ENCODE peak calls at places on chromosomes 1 and 21, in six cellular contexts. One of them, this sample, is unnamed. For H3K36me3, the result is how much of the 10 kb centered on the place peaks cover.

GRCh38 chr1:108639899-108640560 is 20.9 kb downstream of the HENMT1 start:
- DNase-seq in fibroblast of lung: no peak
- DNase-seq in keratinocyte: no peak
- DNase-seq in A673: no peak
- DNase-seq in PC-3: no peak
- DNase-seq in neural progenitor cell: no peak
- DNase-seq in this sample: no peak

GRCh38 chr1:89757532-89757931 is 63.3 kb upstream of the LRRC8D start:
- DNase-seq in fibroblast of lung: peak
- DNase-seq in keratinocyte: no peak
- DNase-seq in A673: peak
- DNase-seq in PC-3: no peak
- DNase-seq in neural progenitor cell: no peak
- DNase-seq in this sample: no peak

GRCh38 chr1:46801323-46802055 is 2.6 kb downstream of the CYP4B1 start:
- DNase-seq in fibroblast of lung: no peak
- DNase-seq in keratinocyte: no peak
- DNase-seq in A673: no peak
- DNase-seq in PC-3: no peak
- DNase-seq in neural progenitor cell: no peak
- DNase-seq in this sample: no peak

GRCh38 chr1:173042806-173043205 is 7.9 kb downstream of the TNFSF18 start:
- DNase-seq in fibroblast of lung: no peak
- DNase-seq in keratinocyte: no peak
- DNase-seq in A673: no peak
- DNase-seq in PC-3: peak
- DNase-seq in neural progenitor cell: no peak
- DNase-seq in this sample: no peak

GRCh38 chr21:27721675-27722074 is 754.8 kb upstream of the ADAMTS5 start:
- DNase-seq in fibroblast of lung: no peak
- DNase-seq in keratinocyte: no peak
- DNase-seq in A673: no peak
- DNase-seq in PC-3: no peak
- DNase-seq in neural progenitor cell: no peak
- DNase-seq in this sample: no peak

GRCh38 chr1:204791453-204792366 is 79.0 kb upstream of the NFASC start:
- DNase-seq in fibroblast of lung: peak
- DNase-seq in keratinocyte: no peak
- DNase-seq in A673: peak
- DNase-seq in PC-3: peak
- DNase-seq in neural progenitor cell: peak
- DNase-seq in this sample: peak

GRCh38 chr1:228083871-228084278 is 1.4 kb downstream of the ARF1 start:
- DNase-seq in fibroblast of lung: peak
- DNase-seq in keratinocyte: no peak
- DNase-seq in A673: no peak
- DNase-seq in PC-3: peak
- DNase-seq in neural progenitor cell: peak
- DNase-seq in this sample: no peak

GRCh38 chr1:92486251-92487077 is at the start of gene GFI1:
- DNase-seq in fibroblast of lung: peak
- DNase-seq in keratinocyte: no peak
- DNase-seq in A673: peak
- DNase-seq in PC-3: no peak
- DNase-seq in neural progenitor cell: peak
- DNase-seq in this sample: no peak

GRCh38 chr1:23441446-23442148 is 17.0 kb upstream of the TCEA3 start:
- DNase-seq in fibroblast of lung: no peak
- DNase-seq in keratinocyte: no peak
- DNase-seq in A673: no peak
- DNase-seq in PC-3: no peak
- DNase-seq in neural progenitor cell: no peak
- DNase-seq in this sample: no peak
- H3K36me3 ChIP-seq in fibroblast of lung: under half
- H3K36me3 ChIP-seq in keratinocyte: under half
- H3K36me3 ChIP-seq in A673: under half
- H3K36me3 ChIP-seq in PC-3: under half
- H3K36me3 ChIP-seq in neural progenitor cell: under half
- H3K36me3 ChIP-seq in this sample: under half

GRCh38 chr1:111420377-111420776 is 7.2 kb downstream of the OVGP1 start:
- DNase-seq in fibroblast of lung: no peak
- DNase-seq in keratinocyte: no peak
- DNase-seq in A673: no peak
- DNase-seq in PC-3: no peak
- DNase-seq in neural progenitor cell: no peak
- DNase-seq in this sample: no peak
- TF ChIP-seq EZH2 in fibroblast of lung: no peak
- TF ChIP-seq EZH2 in keratinocyte: no peak
- TF ChIP-seq EZH2 in A673: no peak
- TF ChIP-seq EZH2 in PC-3: no peak
- TF ChIP-seq EZH2 in neural progenitor cell: no peak
- TF ChIP-seq EZH2 in this sample: no peak

GRCh38 chr1:116390195-116390594 is 17.2 kb downstream of the ATP1A1 start:
- DNase-seq in fibroblast of lung: no peak
- DNase-seq in keratinocyte: no peak
- DNase-seq in A673: no peak
- DNase-seq in PC-3: no peak
- DNase-seq in neural progenitor cell: no peak
- DNase-seq in this sample: no peak
- H3K36me3 ChIP-seq in fibroblast of lung: under half
- H3K36me3 ChIP-seq in keratinocyte: under half
- H3K36me3 ChIP-seq in A673: half or more
- H3K36me3 ChIP-seq in PC-3: half or more
- H3K36me3 ChIP-seq in neural progenitor cell: under half
- H3K36me3 ChIP-seq in this sample: half or more

DNA sequence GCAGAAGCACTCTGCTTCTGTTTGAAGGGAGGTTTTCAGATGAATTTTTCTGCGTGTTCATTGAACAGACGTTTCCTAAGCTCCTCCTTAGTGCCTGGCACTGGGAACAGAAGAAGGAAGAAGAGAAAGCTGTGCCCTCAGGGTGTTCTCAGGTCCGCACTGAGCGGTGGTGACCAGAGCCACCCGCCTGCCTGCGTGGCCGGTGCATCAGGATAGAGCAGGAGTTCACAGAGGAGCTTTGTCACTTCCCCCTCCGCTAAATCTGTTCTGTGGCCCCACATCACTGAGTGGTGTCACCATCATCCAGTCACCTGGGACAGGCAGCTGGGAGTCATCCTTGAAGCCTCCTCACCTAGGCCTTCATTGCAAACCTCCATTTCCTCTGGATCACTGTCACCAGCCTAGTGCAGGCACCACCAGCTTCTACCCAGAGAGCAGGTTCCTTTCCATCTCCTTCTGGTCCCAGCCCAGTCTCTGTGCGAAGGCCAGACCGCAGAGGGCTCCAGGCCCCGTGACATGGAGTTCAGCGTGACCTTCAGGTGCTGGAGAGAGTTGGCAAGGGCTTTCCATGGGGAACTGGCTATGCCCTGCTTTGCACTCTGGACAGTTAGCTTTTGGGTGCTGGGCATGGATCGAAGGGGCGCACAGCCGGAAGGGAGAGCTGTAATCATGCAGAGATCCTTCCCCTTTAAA is 21.7 kb downstream of the PARK7 start:
- DNase-seq in fibroblast of lung: no peak
- DNase-seq in keratinocyte: no peak
- DNase-seq in A673: no peak
- DNase-seq in PC-3: no peak
- DNase-seq in neural progenitor cell: no peak
- DNase-seq in this sample: no peak
- TF ChIP-seq EZH2 in fibroblast of lung: no peak
- TF ChIP-seq EZH2 in keratinocyte: no peak
- TF ChIP-seq EZH2 in A673: no peak
- TF ChIP-seq EZH2 in PC-3: no peak
- TF ChIP-seq EZH2 in neural progenitor cell: no peak
- TF ChIP-seq EZH2 in this sample: no peak

DNA sequence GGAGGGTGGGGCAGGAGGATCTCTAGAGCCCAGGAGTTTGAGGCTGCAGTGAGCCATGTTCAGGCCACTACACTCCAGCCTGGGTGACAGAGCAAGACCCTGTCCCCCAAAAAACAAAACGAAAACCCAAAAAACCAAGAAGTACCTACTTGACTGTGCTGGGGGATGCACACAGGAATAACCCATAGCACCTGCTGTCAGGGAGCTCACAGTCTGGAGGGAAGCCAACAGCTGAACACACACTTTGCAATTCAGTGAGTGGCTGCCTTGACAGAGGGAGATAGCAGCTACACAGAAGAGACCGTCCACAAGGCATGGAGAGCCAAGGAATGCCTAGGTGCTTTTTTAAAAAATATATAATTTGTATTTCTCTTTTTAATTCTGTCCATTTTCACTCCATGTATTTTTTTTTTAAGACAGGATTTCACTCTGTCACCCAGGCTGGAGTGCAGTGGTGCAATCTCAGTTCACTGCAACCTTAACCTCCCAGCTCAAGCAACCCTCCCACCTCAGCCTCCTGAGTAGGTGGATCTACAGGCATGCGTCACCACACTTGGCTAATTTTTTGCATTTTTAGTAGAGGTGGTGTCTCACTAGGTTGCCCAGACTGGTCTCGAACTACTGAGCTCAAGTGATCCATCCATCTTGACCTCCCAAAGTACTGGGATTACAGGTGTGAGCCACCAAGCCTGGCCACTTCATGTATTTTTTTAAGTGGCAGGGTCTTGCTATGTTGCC is 68.7 kb downstream of the NID1 start:
- DNase-seq in fibroblast of lung: no peak
- DNase-seq in keratinocyte: no peak
- DNase-seq in A673: no peak
- DNase-seq in PC-3: no peak
- DNase-seq in neural progenitor cell: no peak
- DNase-seq in this sample: no peak
- H3K36me3 ChIP-seq in fibroblast of lung: under half
- H3K36me3 ChIP-seq in keratinocyte: under half
- H3K36me3 ChIP-seq in A673: under half
- H3K36me3 ChIP-seq in PC-3: under half
- H3K36me3 ChIP-seq in neural progenitor cell: under half
- H3K36me3 ChIP-seq in this sample: under half

GRCh38 chr1:69567847-69568434 is at the start of gene LRRC7:
- DNase-seq in fibroblast of lung: no peak
- DNase-seq in keratinocyte: no peak
- DNase-seq in A673: peak
- DNase-seq in PC-3: no peak
- DNase-seq in neural progenitor cell: peak
- DNase-seq in this sample: no peak

GRCh38 chr1:69569281-69569970 is 1.7 kb downstream of the LRRC7 start:
- DNase-seq in fibroblast of lung: no peak
- DNase-seq in keratinocyte: no peak
- DNase-seq in A673: no peak
- DNase-seq in PC-3: no peak
- DNase-seq in neural progenitor cell: peak
- DNase-seq in this sample: no peak

GRCh38 chr1:69569983-69570755 is 2.4 kb downstream of the LRRC7 start:
- DNase-seq in fibroblast of lung: no peak
- DNase-seq in keratinocyte: no peak
- DNase-seq in A673: no peak
- DNase-seq in PC-3: no peak
- DNase-seq in neural progenitor cell: peak
- DNase-seq in this sample: no peak

GRCh38 chr1:69572921-69573320 is 5.2 kb downstream of the LRRC7 start:
- DNase-seq in fibroblast of lung: no peak
- DNase-seq in keratinocyte: no peak
- DNase-seq in A673: no peak
- DNase-seq in PC-3: no peak
- DNase-seq in neural progenitor cell: no peak
- DNase-seq in this sample: no peak

DNA sequence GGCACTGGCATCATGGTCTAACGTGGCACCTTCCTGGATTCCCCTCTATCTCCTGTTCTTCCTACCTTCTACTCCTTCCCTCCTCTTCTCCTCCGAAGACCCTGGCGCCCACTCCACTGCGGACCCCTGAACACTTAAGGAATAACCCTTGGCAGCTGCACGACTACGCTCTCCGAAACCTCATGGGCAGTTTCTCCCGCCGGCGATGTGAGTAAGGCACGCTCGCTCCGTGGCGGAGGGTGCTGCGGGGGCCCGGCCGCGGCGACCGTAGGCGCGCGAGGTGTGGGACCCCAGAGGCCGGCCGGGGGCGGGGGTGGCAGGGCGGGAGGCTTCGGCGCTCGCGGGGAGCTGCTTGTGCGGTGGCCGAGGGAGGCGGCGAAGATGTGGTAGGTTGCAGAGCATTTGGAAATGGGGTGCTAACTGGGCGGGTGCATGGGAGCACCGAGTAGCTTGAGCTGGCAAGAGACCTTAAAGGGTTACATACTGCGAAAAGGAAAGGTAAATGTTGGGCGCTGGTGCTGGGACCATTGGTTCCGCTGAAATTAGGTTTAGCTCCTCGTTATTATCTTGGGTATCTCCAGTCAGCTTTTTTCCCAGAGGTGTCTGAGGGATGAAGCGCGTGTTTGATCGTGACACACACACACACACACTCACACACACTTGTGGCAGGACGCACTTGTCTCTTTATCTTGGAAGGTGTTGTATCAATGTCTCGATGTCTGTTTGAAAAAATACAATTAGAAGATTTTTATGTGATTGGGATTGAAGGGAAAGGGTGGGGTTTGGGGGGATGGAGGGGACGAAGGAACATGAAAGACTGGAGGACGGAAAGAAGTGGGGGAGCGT is 936 bp downstream of the LRRC7 start:
- DNase-seq in fibroblast of lung: no peak
- DNase-seq in keratinocyte: no peak
- DNase-seq in A673: no peak
- DNase-seq in PC-3: no peak
- DNase-seq in neural progenitor cell: peak
- DNase-seq in this sample: no peak
- TF ChIP-seq EZH2 in fibroblast of lung: peak
- TF ChIP-seq EZH2 in keratinocyte: no peak
- TF ChIP-seq EZH2 in A673: peak
- TF ChIP-seq EZH2 in PC-3: no peak
- TF ChIP-seq EZH2 in neural progenitor cell: peak
- TF ChIP-seq EZH2 in this sample: peak

GRCh38 chr21:17786219-17787181 is 32.7 kb downstream of the C21orf91 start:
- DNase-seq in fibroblast of lung: no peak
- DNase-seq in keratinocyte: no peak
- DNase-seq in A673: no peak
- DNase-seq in PC-3: no peak
- DNase-seq in neural progenitor cell: no peak
- DNase-seq in this sample: no peak

GRCh38 chr21:17789660-17790059 is 29.5 kb downstream of the C21orf91 start:
- DNase-seq in fibroblast of lung: no peak
- DNase-seq in keratinocyte: no peak
- DNase-seq in A673: no peak
- DNase-seq in PC-3: no peak
- DNase-seq in neural progenitor cell: no peak
- DNase-seq in this sample: no peak

GRCh38 chr21:17785403-17785788 is 33.8 kb downstream of the C21orf91 start:
- DNase-seq in fibroblast of lung: no peak
- DNase-seq in keratinocyte: no peak
- DNase-seq in A673: no peak
- DNase-seq in PC-3: no peak
- DNase-seq in neural progenitor cell: no peak
- DNase-seq in this sample: no peak

GRCh38 chr21:17793271-17793670 is 25.9 kb downstream of the C21orf91 start:
- DNase-seq in fibroblast of lung: no peak
- DNase-seq in keratinocyte: no peak
- DNase-seq in A673: no peak
- DNase-seq in PC-3: no peak
- DNase-seq in neural progenitor cell: no peak
- DNase-seq in this sample: no peak

DNA sequence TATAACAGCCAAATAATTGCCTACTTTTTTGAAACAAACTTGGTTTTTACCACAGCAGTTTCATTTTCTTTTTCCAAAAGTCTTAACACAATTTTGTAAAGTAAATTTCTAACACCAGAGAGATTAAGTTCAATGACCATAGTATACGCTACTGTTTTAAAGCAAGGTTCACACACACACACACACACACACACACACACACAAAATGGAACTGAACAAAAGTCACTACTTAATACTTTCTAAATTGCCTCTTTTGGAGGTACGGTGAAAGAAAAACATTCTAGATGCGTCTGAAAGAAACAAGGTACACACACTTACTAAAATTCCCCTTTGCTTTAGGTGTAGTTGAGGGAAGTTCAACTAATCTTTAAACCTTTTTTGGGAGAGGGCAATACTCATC is 30.1 kb downstream of the C21orf91 start:
- DNase-seq in fibroblast of lung: no peak
- DNase-seq in keratinocyte: no peak
- DNase-seq in A673: no peak
- DNase-seq in PC-3: no peak
- DNase-seq in neural progenitor cell: no peak
- DNase-seq in this sample: no peak
- H3K36me3 ChIP-seq in fibroblast of lung: under half
- H3K36me3 ChIP-seq in keratinocyte: under half
- H3K36me3 ChIP-seq in A673: under half
- H3K36me3 ChIP-seq in PC-3: under half
- H3K36me3 ChIP-seq in neural progenitor cell: under half
- H3K36me3 ChIP-seq in this sample: under half

This sample was measured in SK-N-MC.